ENCODE peak calls at places on chromosomes 16 and 17, in four cellular contexts. X is cardiac muscle cell, E is tibial nerve, R is ovary. P is an unnamed sample. For H3K4me1, the result is how much of the 10 kb centered on the place peaks cover.

GRCh38 chr17:55816532-55817272 is 65.9 kb downstream of the PCTP start:
- DNase-seq in X (no peak), E (no peak), R (no peak), P (no peak)

GRCh38 chr16:4182581-4183257 is 59.2 kb downstream of the SRL start:
- DNase-seq in X (no peak), E (no peak), R (no peak), P (no peak)

GRCh38 chr17:7856840-7857723 is at the start of gene NAA38:
- DNase-seq in X (peak), E (peak), R (peak), P (peak)

GRCh38 chr17:58268326-58268725 is 12.4 kb downstream of the MPO start:
- DNase-seq in X (no peak), E (no peak), R (no peak), P (no peak)

GRCh38 chr17:8726951-8727555 is 17.6 kb downstream of the CCDC42 start:
- DNase-seq in X (peak), E (no peak), R (no peak), P (no peak)

GRCh38 chr16:19974607-19975006 is 90.0 kb upstream of the GPRC5B start:
- DNase-seq in X (no peak), E (no peak), R (no peak), P (no peak)

GRCh38 chr17:73667184-73667959 is 23.1 kb upstream of the SDK2 start:
- DNase-seq in X (no peak), E (peak), R (no peak), P (no peak)

GRCh38 chr17:62688398-62689140 is 61.1 kb downstream of the MRC2 start:
- DNase-seq in X (no peak), E (no peak), R (no peak), P (no peak)

GRCh38 chr16:67538666-67539101 is 10.1 kb downstream of the RIPOR1 start:
- DNase-seq in X (peak), E (no peak), R (peak), P (no peak)

DNA sequence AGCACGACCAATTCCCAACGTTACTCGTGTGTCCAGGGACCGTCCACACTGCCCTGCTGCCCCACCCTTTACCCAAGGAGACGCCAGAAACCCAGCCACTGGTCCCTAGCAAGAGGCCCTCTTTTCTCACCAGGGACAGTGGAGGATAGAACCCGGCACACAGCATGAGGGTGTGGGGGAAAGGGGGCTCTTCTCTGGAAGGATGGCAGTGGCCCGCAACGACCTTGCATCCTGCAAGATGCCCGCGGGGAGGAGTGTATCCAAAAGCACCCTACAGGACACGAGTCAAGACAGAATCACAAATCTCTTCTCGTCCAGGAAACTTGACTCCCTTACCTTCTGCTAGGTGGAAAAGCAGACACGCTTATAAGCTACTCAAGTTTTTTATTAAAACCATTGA is 104.0 kb downstream of the ANKRD11 start:
- DNase-seq in X (no peak), E (no peak), R (no peak), P (no peak)
- H3K4me1 ChIP-seq in X (under half), E (half or more), R (under half), P (half or more)

DNA sequence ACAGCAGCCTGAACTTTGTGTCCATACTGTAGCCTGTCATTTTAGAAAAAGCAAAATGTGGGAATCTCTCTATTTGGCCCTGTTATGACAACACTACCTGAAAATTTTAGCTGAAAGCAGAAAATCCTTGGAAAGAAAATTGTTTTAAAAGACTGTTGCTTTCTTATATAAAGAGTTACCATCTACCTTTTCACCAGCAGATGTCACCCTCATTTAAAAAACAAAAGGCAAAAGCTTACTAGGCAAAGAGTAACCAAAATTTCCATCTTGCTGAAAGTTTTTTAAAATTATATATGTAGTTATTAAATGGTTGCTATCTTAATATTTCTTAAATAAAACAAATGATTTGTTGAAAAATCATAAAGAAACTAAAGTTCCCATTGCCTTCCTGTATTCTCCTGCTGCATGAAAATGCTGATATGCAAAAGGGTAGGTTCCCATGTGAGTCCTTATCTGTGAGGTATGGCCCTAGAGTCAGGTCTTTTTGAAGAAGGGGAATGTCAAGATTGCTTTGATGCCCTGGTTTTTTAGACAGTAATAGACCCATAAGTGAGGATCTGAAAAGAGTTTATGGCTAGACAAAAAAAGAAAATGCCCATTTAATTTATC is 61.0 kb downstream of the TNRC6C start:
- DNase-seq in X (peak), E (no peak), R (no peak), P (no peak)
- H3K4me1 ChIP-seq in X (under half), E (under half), R (under half), P (under half)

GRCh38 chr17:40803617-40804082 is 3.9 kb upstream of the KRT28 start:
- DNase-seq in X (peak), E (peak), R (peak), P (peak)
- H3K4me1 ChIP-seq in X (under half), E (under half), R (under half), P (under half)

GRCh38 chr17:75622071-75622470 is 11.2 kb upstream of the SMIM5 start:
- DNase-seq in X (no peak), E (no peak), R (no peak), P (no peak)
- H3K4me1 ChIP-seq in X (under half), E (under half), R (under half), P (under half)

DNA sequence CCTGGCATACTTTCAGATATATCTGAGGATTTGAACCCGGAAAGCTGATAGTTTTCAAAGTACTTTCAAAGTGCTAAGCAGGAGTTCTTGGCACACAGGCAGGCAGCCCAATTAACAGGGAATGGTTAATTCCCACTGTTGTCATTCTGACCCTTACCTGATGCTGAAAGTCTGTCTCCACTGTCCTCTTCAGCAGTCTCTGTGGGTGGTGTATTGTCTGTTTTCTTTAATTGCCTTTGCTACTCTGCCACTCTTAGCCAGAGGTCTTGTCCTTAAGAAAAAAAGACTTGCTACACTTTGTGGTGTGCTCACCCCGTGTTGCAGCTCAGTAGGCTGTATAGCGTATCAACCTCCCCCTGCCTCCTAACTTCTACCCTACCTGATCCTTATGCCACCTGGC is 63.2 kb upstream of the SLC12A3 start:
- DNase-seq in X (no peak), E (no peak), R (no peak), P (no peak)
- H3K4me1 ChIP-seq in X (under half), E (under half), R (under half), P (under half)

GRCh38 chr16:50450957-50451356 is 82.2 kb upstream of the BRD7 start:
- DNase-seq in X (no peak), E (no peak), R (no peak), P (no peak)

GRCh38 chr16:50446861-50447260 is 78.1 kb upstream of the BRD7 start:
- DNase-seq in X (no peak), E (no peak), R (no peak), P (no peak)

GRCh38 chr16:50448522-50448921 is 79.7 kb upstream of the BRD7 start:
- DNase-seq in X (no peak), E (no peak), R (no peak), P (no peak)

GRCh38 chr16:50449800-50450199 is 81.0 kb upstream of the BRD7 start:
- DNase-seq in X (no peak), E (no peak), R (no peak), P (no peak)

DNA sequence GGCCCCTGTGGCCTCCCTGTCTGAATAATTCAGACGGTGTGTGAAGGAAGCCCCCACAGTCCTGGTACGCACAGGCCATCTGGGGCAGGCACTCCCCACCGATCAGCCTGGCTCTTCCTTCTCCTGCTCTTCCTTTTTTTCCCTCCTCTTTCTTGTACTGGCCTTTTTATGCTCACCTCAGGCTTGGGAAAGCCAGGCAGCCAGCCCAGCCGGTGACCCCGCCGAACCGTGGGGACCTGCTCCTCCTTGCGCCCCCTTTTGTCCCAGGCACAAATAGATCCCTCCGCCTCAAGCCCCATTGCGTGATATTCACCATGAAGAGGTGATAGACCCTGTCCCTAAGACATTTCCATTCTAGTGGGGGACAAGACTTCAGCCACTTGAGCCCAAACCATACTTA is 80.2 kb upstream of the BRD7 start:
- DNase-seq in X (no peak), E (no peak), R (no peak), P (no peak)
- H3K4me1 ChIP-seq in X (under half), E (under half), R (under half), P (under half)

DNA sequence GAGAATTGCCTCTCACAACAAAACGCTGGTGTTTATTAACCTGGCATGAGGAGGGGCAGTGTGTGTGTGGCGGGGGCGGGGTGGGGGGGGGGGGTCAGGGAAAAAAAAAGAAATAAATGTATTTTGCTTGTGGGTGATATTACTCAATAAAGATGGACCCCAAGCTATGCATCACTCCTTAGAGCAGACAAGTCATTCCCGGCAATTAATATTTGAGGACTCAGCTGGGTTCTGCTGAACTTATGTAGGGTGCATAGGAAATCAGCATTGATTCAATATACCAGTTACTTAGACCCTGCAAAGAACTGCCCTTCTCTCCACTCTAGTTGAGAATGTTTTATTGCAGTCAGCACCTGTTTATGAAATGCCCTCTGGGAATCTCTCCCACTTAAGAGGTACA is 206.2 kb upstream of the MAF start:
- DNase-seq in X (no peak), E (no peak), R (no peak), P (no peak)
- H3K4me1 ChIP-seq in X (under half), E (under half), R (under half), P (under half)

P was measured in left lung.